ENCODE peak calls at places on chromosomes 2 and 18, in eight cellular contexts. One of them, this sample, is unnamed.

GRCh38 chr2:74532222-74532621 is 2.5 kb downstream of the HTRA2 start:
- DNase-seq in effector CD4-positive, alpha-beta T cell: no peak
- DNase-seq in Right ventricle myocardium superior: no peak
- DNase-seq in CD4-positive, alpha-beta T cell: no peak
- DNase-seq in BJ: no peak
- DNase-seq in sigmoid colon: no peak
- DNase-seq in kidney tubule cell: peak; percentile 44
- DNase-seq in nucleus accumbens: no peak
- DNase-seq in this sample: peak; percentile 57

GRCh38 chr2:30612371-30612770 is 165.3 kb downstream of the LCLAT1 start:
- DNase-seq in effector CD4-positive, alpha-beta T cell: no peak
- DNase-seq in Right ventricle myocardium superior: no peak
- DNase-seq in CD4-positive, alpha-beta T cell: no peak
- DNase-seq in BJ: no peak
- DNase-seq in sigmoid colon: no peak
- DNase-seq in kidney tubule cell: peak; percentile 11
- DNase-seq in nucleus accumbens: no peak
- DNase-seq in this sample: no peak

GRCh38 chr2:26178746-26179436 is 6.0 kb downstream of the GAREM2 start:
- DNase-seq in effector CD4-positive, alpha-beta T cell: no peak
- DNase-seq in Right ventricle myocardium superior: peak; percentile 72
- DNase-seq in CD4-positive, alpha-beta T cell: no peak
- DNase-seq in BJ: no peak
- DNase-seq in sigmoid colon: no peak
- DNase-seq in kidney tubule cell: peak; percentile 13
- DNase-seq in nucleus accumbens: no peak
- DNase-seq in this sample: peak; percentile 11

GRCh38 chr2:15160602-15161001 is 400.5 kb downstream of the NBAS start:
- DNase-seq in effector CD4-positive, alpha-beta T cell: no peak
- DNase-seq in Right ventricle myocardium superior: no peak
- DNase-seq in CD4-positive, alpha-beta T cell: no peak
- DNase-seq in BJ: no peak
- DNase-seq in sigmoid colon: no peak
- DNase-seq in kidney tubule cell: no peak
- DNase-seq in nucleus accumbens: no peak
- DNase-seq in this sample: no peak

GRCh38 chr2:96934831-96935545 is 51.4 kb downstream of the FAM178B start:
- DNase-seq in effector CD4-positive, alpha-beta T cell: no peak
- DNase-seq in Right ventricle myocardium superior: no peak
- DNase-seq in CD4-positive, alpha-beta T cell: no peak
- DNase-seq in BJ: no peak
- DNase-seq in sigmoid colon: no peak
- DNase-seq in kidney tubule cell: no peak
- DNase-seq in nucleus accumbens: no peak
- DNase-seq in this sample: no peak

GRCh38 chr2:85971369-85971768 is 82.6 kb upstream of the ST3GAL5 start:
- DNase-seq in effector CD4-positive, alpha-beta T cell: no peak
- DNase-seq in Right ventricle myocardium superior: no peak
- DNase-seq in CD4-positive, alpha-beta T cell: no peak
- DNase-seq in BJ: no peak
- DNase-seq in sigmoid colon: no peak
- DNase-seq in kidney tubule cell: peak; percentile 19
- DNase-seq in nucleus accumbens: no peak
- DNase-seq in this sample: peak; percentile 50

GRCh38 chr18:53943463-53943862 is 281.0 kb downstream of the MBD2 start:
- DNase-seq in effector CD4-positive, alpha-beta T cell: no peak
- DNase-seq in Right ventricle myocardium superior: no peak
- DNase-seq in CD4-positive, alpha-beta T cell: no peak
- DNase-seq in BJ: no peak
- DNase-seq in sigmoid colon: no peak
- DNase-seq in kidney tubule cell: peak; percentile 11
- DNase-seq in nucleus accumbens: no peak
- DNase-seq in this sample: no peak

GRCh38 chr18:62880034-62880433 is 164.7 kb downstream of the PHLPP1 start:
- DNase-seq in effector CD4-positive, alpha-beta T cell: no peak
- DNase-seq in Right ventricle myocardium superior: no peak
- DNase-seq in CD4-positive, alpha-beta T cell: no peak
- DNase-seq in BJ: no peak
- DNase-seq in sigmoid colon: no peak
- DNase-seq in kidney tubule cell: no peak
- DNase-seq in nucleus accumbens: no peak
- DNase-seq in this sample: no peak

GRCh38 chr2:227406177-227407031 is 18.7 kb upstream of the SCYGR1 start:
- DNase-seq in effector CD4-positive, alpha-beta T cell: no peak
- DNase-seq in Right ventricle myocardium superior: peak; percentile 67
- DNase-seq in CD4-positive, alpha-beta T cell: no peak
- DNase-seq in BJ: peak; percentile 86
- DNase-seq in sigmoid colon: peak; percentile 68
- DNase-seq in kidney tubule cell: peak; percentile 98
- DNase-seq in nucleus accumbens: peak; percentile 32
- DNase-seq in this sample: peak; percentile 98

GRCh38 chr18:57881818-57882413 is 78.8 kb upstream of the ATP8B1 start:
- DNase-seq in effector CD4-positive, alpha-beta T cell: peak; percentile 21
- DNase-seq in Right ventricle myocardium superior: peak; percentile 54
- DNase-seq in CD4-positive, alpha-beta T cell: peak; percentile 18
- DNase-seq in BJ: peak; percentile 33
- DNase-seq in sigmoid colon: peak; percentile 83
- DNase-seq in kidney tubule cell: peak; percentile 74
- DNase-seq in nucleus accumbens: peak; percentile 61
- DNase-seq in this sample: peak; percentile 74

GRCh38 chr2:95531254-95531771 is 46.8 kb upstream of the TRIM43B start:
- DNase-seq in effector CD4-positive, alpha-beta T cell: no peak
- DNase-seq in Right ventricle myocardium superior: no peak
- DNase-seq in CD4-positive, alpha-beta T cell: no peak
- DNase-seq in BJ: no peak
- DNase-seq in sigmoid colon: no peak
- DNase-seq in kidney tubule cell: peak; percentile 56
- DNase-seq in nucleus accumbens: no peak
- DNase-seq in this sample: peak; percentile 9

GRCh38 chr18:25299426-25299825 is 52.5 kb downstream of the ZNF521 start:
- DNase-seq in effector CD4-positive, alpha-beta T cell: no peak
- DNase-seq in Right ventricle myocardium superior: no peak
- DNase-seq in CD4-positive, alpha-beta T cell: no peak
- DNase-seq in BJ: peak; percentile 61
- DNase-seq in sigmoid colon: no peak
- DNase-seq in kidney tubule cell: peak; percentile 18
- DNase-seq in nucleus accumbens: no peak
- DNase-seq in this sample: peak; percentile 83

GRCh38 chr2:241865957-241866858 is 3.3 kb upstream of the RTP5 start:
- DNase-seq in effector CD4-positive, alpha-beta T cell: no peak
- DNase-seq in Right ventricle myocardium superior: peak; percentile 30
- DNase-seq in CD4-positive, alpha-beta T cell: no peak
- DNase-seq in BJ: no peak
- DNase-seq in sigmoid colon: no peak
- DNase-seq in kidney tubule cell: no peak
- DNase-seq in nucleus accumbens: no peak
- DNase-seq in this sample: no peak

GRCh38 chr2:175203621-175204496 is 22.3 kb upstream of the ATP5MC3 start:
- DNase-seq in effector CD4-positive, alpha-beta T cell: peak; percentile 22
- DNase-seq in Right ventricle myocardium superior: peak; percentile 46
- DNase-seq in CD4-positive, alpha-beta T cell: peak; percentile 21
- DNase-seq in BJ: no peak
- DNase-seq in sigmoid colon: peak; percentile 71
- DNase-seq in kidney tubule cell: peak; percentile 62
- DNase-seq in nucleus accumbens: peak; percentile 9
- DNase-seq in this sample: peak; percentile 68

GRCh38 chr2:74544634-74545033 is 9.1 kb downstream of the LOXL3 start:
- DNase-seq in effector CD4-positive, alpha-beta T cell: no peak
- DNase-seq in Right ventricle myocardium superior: no peak
- DNase-seq in CD4-positive, alpha-beta T cell: no peak
- DNase-seq in BJ: no peak
- DNase-seq in sigmoid colon: no peak
- DNase-seq in kidney tubule cell: no peak
- DNase-seq in nucleus accumbens: no peak
- DNase-seq in this sample: no peak

GRCh38 chr2:129233751-129234406 is 745.6 kb upstream of the RAB6C start:
- DNase-seq in effector CD4-positive, alpha-beta T cell: no peak
- DNase-seq in Right ventricle myocardium superior: no peak
- DNase-seq in CD4-positive, alpha-beta T cell: no peak
- DNase-seq in BJ: peak; percentile 25
- DNase-seq in sigmoid colon: no peak
- DNase-seq in kidney tubule cell: peak; percentile 3
- DNase-seq in nucleus accumbens: no peak
- DNase-seq in this sample: no peak

GRCh38 chr2:1446281-1446680 is 33.0 kb downstream of the TPO start:
- DNase-seq in effector CD4-positive, alpha-beta T cell: no peak
- DNase-seq in Right ventricle myocardium superior: no peak
- DNase-seq in CD4-positive, alpha-beta T cell: no peak
- DNase-seq in BJ: no peak
- DNase-seq in sigmoid colon: no peak
- DNase-seq in kidney tubule cell: no peak
- DNase-seq in nucleus accumbens: no peak
- DNase-seq in this sample: peak; percentile 0

GRCh38 chr2:189109921-189110397 is 69.6 kb downstream of the COL5A2 start:
- DNase-seq in effector CD4-positive, alpha-beta T cell: no peak
- DNase-seq in Right ventricle myocardium superior: no peak
- DNase-seq in CD4-positive, alpha-beta T cell: no peak
- DNase-seq in BJ: no peak
- DNase-seq in sigmoid colon: no peak
- DNase-seq in kidney tubule cell: peak; percentile 87
- DNase-seq in nucleus accumbens: no peak
- DNase-seq in this sample: no peak

GRCh38 chr2:233700028-233700635 is 7.4 kb downstream of the UGT1A6 start:
- DNase-seq in effector CD4-positive, alpha-beta T cell: no peak
- DNase-seq in Right ventricle myocardium superior: no peak
- DNase-seq in CD4-positive, alpha-beta T cell: no peak
- DNase-seq in BJ: peak; percentile 89
- DNase-seq in sigmoid colon: no peak
- DNase-seq in kidney tubule cell: peak; percentile 90
- DNase-seq in nucleus accumbens: no peak
- DNase-seq in this sample: no peak

GRCh38 chr2:190889175-190889943 is 8.7 kb downstream of the GLS start:
- DNase-seq in effector CD4-positive, alpha-beta T cell: no peak
- DNase-seq in Right ventricle myocardium superior: no peak
- DNase-seq in CD4-positive, alpha-beta T cell: no peak
- DNase-seq in BJ: no peak
- DNase-seq in sigmoid colon: no peak
- DNase-seq in kidney tubule cell: peak; percentile 53
- DNase-seq in nucleus accumbens: no peak
- DNase-seq in this sample: no peak

GRCh38 chr2:237927135-237927534 is 39.7 kb upstream of the UBE2F start:
- DNase-seq in effector CD4-positive, alpha-beta T cell: no peak
- DNase-seq in Right ventricle myocardium superior: no peak
- DNase-seq in CD4-positive, alpha-beta T cell: no peak
- DNase-seq in BJ: no peak
- DNase-seq in sigmoid colon: no peak
- DNase-seq in kidney tubule cell: no peak
- DNase-seq in nucleus accumbens: no peak
- DNase-seq in this sample: no peak

GRCh38 chr18:9683418-9684396 is 24.4 kb upstream of the RAB31 start:
- DNase-seq in effector CD4-positive, alpha-beta T cell: no peak
- DNase-seq in Right ventricle myocardium superior: no peak
- DNase-seq in CD4-positive, alpha-beta T cell: no peak
- DNase-seq in BJ: peak; percentile 27
- DNase-seq in sigmoid colon: no peak
- DNase-seq in kidney tubule cell: peak; percentile 60
- DNase-seq in nucleus accumbens: peak; percentile 8
- DNase-seq in this sample: peak; percentile 96

GRCh38 chr2:143816927-143817326 is 687.7 kb downstream of the ARHGAP15 start:
- DNase-seq in effector CD4-positive, alpha-beta T cell: no peak
- DNase-seq in Right ventricle myocardium superior: no peak
- DNase-seq in CD4-positive, alpha-beta T cell: no peak
- DNase-seq in BJ: no peak
- DNase-seq in sigmoid colon: no peak
- DNase-seq in kidney tubule cell: no peak
- DNase-seq in nucleus accumbens: no peak
- DNase-seq in this sample: no peak

GRCh38 chr18:71597219-71597618 is 946.9 kb downstream of the CBLN2 start:
- DNase-seq in effector CD4-positive, alpha-beta T cell: no peak
- DNase-seq in Right ventricle myocardium superior: no peak
- DNase-seq in CD4-positive, alpha-beta T cell: no peak
- DNase-seq in BJ: no peak
- DNase-seq in sigmoid colon: no peak
- DNase-seq in kidney tubule cell: no peak
- DNase-seq in nucleus accumbens: no peak
- DNase-seq in this sample: no peak

GRCh38 chr2:7057865-7058400 is 140.7 kb downstream of the RNF144A start:
- DNase-seq in effector CD4-positive, alpha-beta T cell: no peak
- DNase-seq in Right ventricle myocardium superior: no peak
- DNase-seq in CD4-positive, alpha-beta T cell: no peak
- DNase-seq in BJ: no peak
- DNase-seq in sigmoid colon: no peak
- DNase-seq in kidney tubule cell: no peak
- DNase-seq in nucleus accumbens: no peak
- DNase-seq in this sample: no peak

GRCh38 chr2:15719566-15720313 is 128.1 kb downstream of the DDX1 start:
- DNase-seq in effector CD4-positive, alpha-beta T cell: no peak
- DNase-seq in Right ventricle myocardium superior: no peak
- DNase-seq in CD4-positive, alpha-beta T cell: no peak
- DNase-seq in BJ: no peak
- DNase-seq in sigmoid colon: no peak
- DNase-seq in kidney tubule cell: no peak
- DNase-seq in nucleus accumbens: no peak
- DNase-seq in this sample: no peak

GRCh38 chr18:69557246-69557781 is 156.6 kb downstream of the DOK6 start:
- DNase-seq in effector CD4-positive, alpha-beta T cell: no peak
- DNase-seq in Right ventricle myocardium superior: no peak
- DNase-seq in CD4-positive, alpha-beta T cell: no peak
- DNase-seq in BJ: no peak
- DNase-seq in sigmoid colon: no peak
- DNase-seq in kidney tubule cell: no peak
- DNase-seq in nucleus accumbens: no peak
- DNase-seq in this sample: no peak

GRCh38 chr2:25690058-25690457 is 16.7 kb upstream of the DTNB start:
- DNase-seq in effector CD4-positive, alpha-beta T cell: no peak
- DNase-seq in Right ventricle myocardium superior: no peak
- DNase-seq in CD4-positive, alpha-beta T cell: no peak
- DNase-seq in BJ: no peak
- DNase-seq in sigmoid colon: no peak
- DNase-seq in kidney tubule cell: peak; percentile 83
- DNase-seq in nucleus accumbens: no peak
- DNase-seq in this sample: no peak

GRCh38 chr18:23498062-23498582 is 5.2 kb upstream of the RMC1 start:
- DNase-seq in effector CD4-positive, alpha-beta T cell: no peak
- DNase-seq in Right ventricle myocardium superior: no peak
- DNase-seq in CD4-positive, alpha-beta T cell: no peak
- DNase-seq in BJ: no peak
- DNase-seq in sigmoid colon: no peak
- DNase-seq in kidney tubule cell: no peak
- DNase-seq in nucleus accumbens: no peak
- DNase-seq in this sample: no peak

GRCh38 chr18:48452863-48453323 is 43.7 kb upstream of the ZBTB7C start:
- DNase-seq in effector CD4-positive, alpha-beta T cell: no peak
- DNase-seq in Right ventricle myocardium superior: no peak
- DNase-seq in CD4-positive, alpha-beta T cell: no peak
- DNase-seq in BJ: no peak
- DNase-seq in sigmoid colon: no peak
- DNase-seq in kidney tubule cell: peak; percentile 46
- DNase-seq in nucleus accumbens: no peak
- DNase-seq in this sample: no peak

GRCh38 chr2:231900486-231900942 is 25.7 kb downstream of the NPPC start:
- DNase-seq in effector CD4-positive, alpha-beta T cell: peak; percentile 41
- DNase-seq in Right ventricle myocardium superior: peak; percentile 87
- DNase-seq in CD4-positive, alpha-beta T cell: peak; percentile 39
- DNase-seq in BJ: no peak
- DNase-seq in sigmoid colon: peak; percentile 70
- DNase-seq in kidney tubule cell: peak; percentile 74
- DNase-seq in nucleus accumbens: peak; percentile 41
- DNase-seq in this sample: peak; percentile 56

GRCh38 chr2:85246348-85246747 is 81.4 kb downstream of the TGOLN2 start:
- DNase-seq in effector CD4-positive, alpha-beta T cell: no peak
- DNase-seq in Right ventricle myocardium superior: no peak
- DNase-seq in CD4-positive, alpha-beta T cell: no peak
- DNase-seq in BJ: no peak
- DNase-seq in sigmoid colon: no peak
- DNase-seq in kidney tubule cell: no peak
- DNase-seq in nucleus accumbens: no peak
- DNase-seq in this sample: no peak